ENCODE peak calls at places on chromosome 17, in eight cellular contexts. X is T-helper 2 cell, E is HuH-7, Q is NB4, U is Caco-2, I is body of pancreas, D is brain microvascular endothelial cell, W is AG08395. G is an unnamed sample.

GRCh38 chr17:48597492-48597774 is 3.9 kb upstream of the HOXB5 start:
- DNase-seq in X (no peak), E (no peak), Q (no peak), U (no peak), I (no peak), D (no peak), W (no peak), G (no peak)

GRCh38 chr17:35773129-35773528 is 12.4 kb downstream of the C17orf50 start:
- DNase-seq in X (no peak), E (no peak), Q (no peak), U (no peak), I (no peak), D (no peak), W (no peak), G (no peak)

GRCh38 chr17:76367647-76368046 is 13.9 kb upstream of the PRPSAP1 start:
- DNase-seq in X (no peak), E (no peak), Q (no peak), U (peak), I (no peak), D (no peak), W (no peak), G (no peak)

GRCh38 chr17:410674-411401 is 58.2 kb upstream of the RPH3AL start:
- DNase-seq in X (peak), E (no peak), Q (peak), U (peak), I (no peak), D (no peak), W (no peak), G (peak)

GRCh38 chr17:10429416-10430045 is 7.8 kb upstream of the MYH8 start:
- DNase-seq in X (no peak), E (no peak), Q (no peak), U (no peak), I (no peak), D (no peak), W (peak), G (no peak)

GRCh38 chr17:76567634-76568432 is 17.8 kb downstream of the ST6GALNAC2 start:
- DNase-seq in X (peak), E (no peak), Q (peak), U (no peak), I (peak), D (no peak), W (no peak), G (peak)

GRCh38 chr17:11601661-11602060 is 3.4 kb downstream of the DNAH9 start:
- DNase-seq in X (no peak), E (no peak), Q (no peak), U (no peak), I (no peak), D (no peak), W (no peak), G (no peak)

GRCh38 chr17:5355416-5356129 is 63.9 kb downstream of the NUP88 start:
- DNase-seq in X (no peak), E (no peak), Q (no peak), U (no peak), I (no peak), D (no peak), W (no peak), G (no peak)

GRCh38 chr17:33523577-33523981 is 230.5 kb upstream of the ASIC2 start:
- DNase-seq in X (no peak), E (no peak), Q (peak), U (no peak), I (peak), D (peak), W (peak), G (no peak)